ENCODE peak calls at places on chromosomes 1 and 21, in four cellular contexts. W is OCI-LY7; X is effector CD4-positive, alpha-beta T cell; G is stimulated activated CD8-positive, alpha-beta memory T cell treated with anti-CD3 and anti-CD28 coated beads, Interleukin-4, amount 100 ng/mL, for 4 hours. T is an unnamed sample.

GRCh38 chr21:46142581-46143473 is 12.6 kb downstream of the FTCD start:
- DNase-seq in G (no peak), W (no peak), X (no peak), T (peak)

GRCh38 chr1:26570287-26570686 is 40.7 kb downstream of the RPS6KA1 start:
- DNase-seq in X (no peak), G (no peak), W (no peak), T (no peak)

GRCh38 chr1:155872527-155872926 is 13.2 kb downstream of the SYT11 start:
- DNase-seq in W (no peak), X (no peak), G (no peak), T (no peak)

GRCh38 chr1:23984417-23985186 is 4.5 kb upstream of the SRSF10 start:
- DNase-seq in X (no peak), W (no peak), G (no peak), T (no peak)

GRCh38 chr1:112297536-112297935 is 98.5 kb upstream of the CTTNBP2NL start:
- DNase-seq in W (no peak), X (no peak), G (no peak), T (no peak)

GRCh38 chr1:93821412-93822144 is 57.4 kb downstream of the DNTTIP2 start:
- DNase-seq in W (no peak), X (no peak), G (no peak), T (no peak)

GRCh38 chr1:161885013-161885412 is 118.9 kb downstream of the ATF6 start:
- DNase-seq in X (no peak), W (no peak), G (no peak), T (no peak)

GRCh38 chr1:115052454-115053083 is 22.9 kb downstream of the TSHB start:
- DNase-seq in X (peak), G (no peak), W (peak), T (no peak)

GRCh38 chr1:201759194-201759814 is 69.7 kb upstream of the IPO9 start:
- DNase-seq in X (no peak), G (no peak), W (no peak), T (no peak)

GRCh38 chr1:78840447-78841251 is 165.9 kb downstream of the ADGRL4 start:
- DNase-seq in X (no peak), W (no peak), G (no peak), T (no peak)

GRCh38 chr21:43287111-43287973 is 118.5 kb downstream of the CRYAA start:
- DNase-seq in G (no peak), X (no peak), W (no peak), T (no peak)

GRCh38 chr1:157968951-157969350 is 24.5 kb upstream of the KIRREL1 start:
- DNase-seq in G (no peak), W (no peak), X (no peak), T (peak)

GRCh38 chr1:37471345-37472231 is 2.8 kb upstream of the ZC3H12A start:
- DNase-seq in W (no peak), G (no peak), X (no peak), T (peak)

GRCh38 chr1:167862432-167863076 is 51.4 kb downstream of the ADCY10 start:
- DNase-seq in X (no peak), W (no peak), G (no peak), T (no peak)

GRCh38 chr1:5944848-5945167 is 47.4 kb downstream of the NPHP4 start:
- DNase-seq in X (no peak), G (no peak), W (no peak), T (peak)

GRCh38 chr1:76161451-76161850 is 86.9 kb downstream of the ST6GALNAC3 start:
- DNase-seq in G (no peak), W (no peak), X (no peak), T (no peak)

GRCh38 chr1:36531833-36532232 is 49.1 kb upstream of the CSF3R start:
- DNase-seq in W (no peak), G (no peak), X (no peak), T (no peak)

GRCh38 chr1:55337801-55338447 is 122.8 kb upstream of the USP24 start:
- DNase-seq in X (no peak), G (no peak), W (peak), T (no peak)

GRCh38 chr21:41832230-41833137 is 46.7 kb downstream of the PRDM15 start:
- DNase-seq in G (no peak), W (no peak), X (no peak), T (no peak)

GRCh38 chr1:18021242-18021641 is 86.4 kb upstream of the IGSF21 start:
- DNase-seq in W (no peak), X (no peak), G (no peak), T (no peak)

GRCh38 chr21:31284797-31285397 is 59.2 kb downstream of the TIAM1 start:
- DNase-seq in W (no peak), G (no peak), X (no peak), T (no peak)

GRCh38 chr1:29825274-29825940 is 589.1 kb downstream of the PTPRU start:
- DNase-seq in W (no peak), X (no peak), G (no peak), T (no peak)

GRCh38 chr1:156693858-156694562 is 11.4 kb downstream of the CRABP2 start:
- DNase-seq in W (no peak), X (no peak), G (no peak), T (no peak)

GRCh38 chr1:189237008-189237407 is 1240.7 kb downstream of the BRINP3 start:
- DNase-seq in W (no peak), G (no peak), X (no peak), T (no peak)

GRCh38 chr1:198018529-198018928 is 101.4 kb downstream of the LHX9 start:
- DNase-seq in W (no peak), X (no peak), G (no peak), T (no peak)

GRCh38 chr1:199667079-199667478 is 360.4 kb upstream of the NR5A2 start:
- DNase-seq in W (no peak), G (no peak), X (no peak), T (no peak)

GRCh38 chr1:30756545-30757195 is 904 bp downstream of the LAPTM5 start:
- DNase-seq in G (no peak), W (peak), X (peak), T (peak)

GRCh38 chr1:178344513-178345077 is 152.2 kb downstream of the CLEC20A start:
- DNase-seq in W (peak), G (no peak), X (no peak), T (no peak)

GRCh38 chr1:161007369-161007768 is 13.6 kb downstream of the F11R start:
- DNase-seq in X (no peak), G (no peak), W (no peak), T (peak)

GRCh38 chr1:179082308-179083030 is 599 bp downstream of the TOR3A start:
- DNase-seq in G (no peak), X (peak), W (peak), T (no peak)

GRCh38 chr1:224809613-224810012 is 119.9 kb upstream of the DNAH14 start:
- DNase-seq in W (no peak), G (no peak), X (no peak), T (no peak)

GRCh38 chr1:95098196-95098595 is 19.0 kb upstream of the TLCD4 start:
- DNase-seq in G (no peak), X (no peak), W (no peak), T (no peak)

GRCh38 chr21:17467829-17468228 is 45.0 kb upstream of the CXADR start:
- DNase-seq in W (no peak), X (no peak), G (no peak), T (no peak)

GRCh38 chr1:177571076-177571475 is 398.8 kb downstream of the SEC16B start:
- DNase-seq in G (no peak), X (no peak), W (no peak), T (no peak)